ENCODE peak calls at places on chromosome X, in seven cellular contexts. F is left cardiac atrium; D is esophagus squamous epithelium; B is GF-D8; Z is glomerular endothelial cell; T is activated CD4-positive, alpha-beta T cell treated with anti-CD3 and anti-CD28 coated beads for 4 hours; V is AG09309. X is an unnamed sample.

GRCh38 chrX:40117715-40118285 is 20.0 kb upstream of the BCOR start:
- DNase-seq in F (no peak), D (no peak), B (no peak), Z (no peak), T (no peak), V (no peak), X (no peak)

GRCh38 chrX:139554991-139555675 is 24.6 kb downstream of the F9 start:
- DNase-seq in F (no peak), D (no peak), B (no peak), Z (no peak), T (no peak), V (no peak), X (no peak)

GRCh38 chrX:85111347-85111746 is 107.7 kb downstream of the APOOL start:
- DNase-seq in F (no peak), D (no peak), B (no peak), Z (no peak), T (no peak), V (no peak), X (no peak)

GRCh38 chrX:105221374-105221773 is 880 bp upstream of the TEX13A start:
- DNase-seq in F (no peak), D (no peak), B (no peak), Z (no peak), T (no peak), V (no peak), X (no peak)

GRCh38 chrX:47513697-47514085 is 30.7 kb upstream of the ZNF41 start:
- DNase-seq in F (no peak), D (no peak), B (no peak), Z (no peak), T (no peak), V (no peak), X (no peak)

GRCh38 chrX:24190500-24191156 is 41.1 kb downstream of the ZFX start:
- DNase-seq in F (no peak), D (no peak), B (no peak), Z (no peak), T (no peak), V (no peak), X (no peak)

GRCh38 chrX:85140963-85141362 is 102.6 kb downstream of the SATL1 start:
- DNase-seq in F (no peak), D (no peak), B (no peak), Z (no peak), T (no peak), V (no peak), X (no peak)

GRCh38 chrX:129833153-129834004 is 10.3 kb downstream of the ZDHHC9 start:
- DNase-seq in F (no peak), D (no peak), B (no peak), Z (no peak), T (no peak), V (no peak), X (no peak)

GRCh38 chrX:37644381-37645305 is 40.9 kb upstream of the XK start:
- DNase-seq in F (no peak), D (no peak), B (no peak), Z (no peak), T (no peak), V (no peak), X (no peak)

GRCh38 chrX:40176256-40176978 is 78.7 kb upstream of the BCOR start:
- DNase-seq in F (peak; percentile 71), D (peak; percentile 10), B (no peak), Z (no peak), T (peak; percentile 71), V (no peak), X (peak; percentile 77)

GRCh38 chrX:41785685-41786084 is 61.7 kb downstream of the GPR82 start:
- DNase-seq in F (no peak), D (no peak), B (no peak), Z (no peak), T (no peak), V (no peak), X (no peak)

GRCh38 chrX:104376937-104377336 is 122.2 kb upstream of the ESX1 start:
- DNase-seq in F (no peak), D (no peak), B (no peak), Z (no peak), T (no peak), V (no peak), X (no peak)

GRCh38 chrX:107871136-107871535 is 45.5 kb downstream of the MID2 start:
- DNase-seq in F (no peak), D (no peak), B (no peak), Z (no peak), T (no peak), V (no peak), X (no peak)

GRCh38 chrX:154460326-154460725 is 2.2 kb downstream of the PLXNA3 start:
- DNase-seq in F (no peak), D (no peak), B (no peak), Z (no peak), T (no peak), V (no peak), X (no peak)

GRCh38 chrX:67697452-67697851 is 153.6 kb downstream of the AR start:
- DNase-seq in F (no peak), D (no peak), B (no peak), Z (no peak), T (no peak), V (no peak), X (no peak)

GRCh38 chrX:7071390-7071789 is 76.1 kb upstream of the STS start:
- DNase-seq in F (no peak), D (no peak), B (no peak), Z (no peak), T (no peak), V (no peak), X (no peak)

GRCh38 chrX:78092296-78092695 is 11.8 kb upstream of the PGK1 start:
- DNase-seq in F (no peak), D (no peak), B (no peak), Z (peak; percentile 22), T (no peak), V (no peak), X (no peak)